ENCODE peak calls at places on chromosome 18, in nine cellular contexts. M, Q, W, X, R, Y, G, H and I are unnamed samples.

GRCh38 chr18:8479826-8480225 is 129.4 kb upstream of the RAB12 start:
- DNase-seq in Q (no peak), R (no peak), M (no peak), G (no peak), W (no peak), Y (no peak), X (no peak), H (no peak), I (no peak)

GRCh38 chr18:79528296-79528695 is 132.6 kb downstream of the NFATC1 start:
- DNase-seq in X (no peak), W (no peak), Y (no peak), G (no peak), Q (no peak), H (peak; percentile 60), M (no peak), R (peak; percentile 22), I (peak; percentile 41)

GRCh38 chr18:3329471-3329870 is 67.5 kb downstream of the MYL12B start:
- DNase-seq in Y (no peak), W (no peak), G (no peak), M (no peak), X (no peak), R (no peak), H (no peak), Q (no peak), I (no peak)

GRCh38 chr18:905307-905947 is 756 bp downstream of the ADCYAP1 start:
- DNase-seq in M (no peak), H (no peak), X (no peak), W (no peak), Y (no peak), Q (no peak), R (no peak), G (peak; percentile 77), I (no peak)

GRCh38 chr18:25299899-25300298 is 52.1 kb downstream of the ZNF521 start:
- DNase-seq in X (no peak), H (no peak), G (no peak), M (no peak), Q (no peak), W (no peak), R (no peak), Y (no peak), I (no peak)

GRCh38 chr18:25686960-25687520 is 335.1 kb upstream of the ZNF521 start:
- DNase-seq in M (no peak), Q (no peak), R (no peak), H (no peak), G (no peak), Y (no peak), X (no peak), W (no peak), I (no peak)

GRCh38 chr18:6729247-6730091 is at the start of gene ARHGAP28:
- DNase-seq in X (peak; percentile 91), Y (no peak), R (peak; percentile 70), G (peak; percentile 96), M (peak; percentile 60), Q (no peak), W (no peak), H (peak; percentile 74), I (peak; percentile 89)

GRCh38 chr18:44342167-44342566 is 338.5 kb upstream of the SETBP1 start:
- DNase-seq in H (no peak), Y (no peak), X (no peak), R (no peak), G (no peak), M (no peak), W (no peak), Q (no peak), I (no peak)

GRCh38 chr18:13245481-13246000 is 27.0 kb downstream of the LDLRAD4 start:
- DNase-seq in M (peak; percentile 25), G (no peak), H (no peak), R (no peak), Q (no peak), X (no peak), Y (no peak), W (no peak), I (no peak)

GRCh38 chr18:34913837-34914755 is 127.1 kb upstream of the MAPRE2 start:
- DNase-seq in W (peak; percentile 97), M (no peak), Y (no peak), R (no peak), Q (no peak), X (no peak), G (no peak), H (no peak), I (no peak)

GRCh38 chr18:59665057-59666007 is 31.9 kb downstream of the CCBE1 start:
- DNase-seq in X (no peak), Q (no peak), G (no peak), M (no peak), H (no peak), R (no peak), W (no peak), Y (no peak), I (no peak)

GRCh38 chr18:59671533-59671932 is 25.7 kb downstream of the CCBE1 start:
- DNase-seq in Y (no peak), G (no peak), Q (no peak), W (no peak), M (no peak), R (no peak), X (no peak), H (no peak), I (no peak)

GRCh38 chr18:59669872-59670657 is 27.2 kb downstream of the CCBE1 start:
- DNase-seq in H (no peak), X (no peak), R (no peak), Q (no peak), Y (no peak), G (no peak), W (no peak), M (no peak), I (peak; percentile 79)

GRCh38 chr18:59664329-59664728 is 32.9 kb downstream of the CCBE1 start:
- DNase-seq in Y (no peak), X (no peak), Q (no peak), H (no peak), W (no peak), G (no peak), M (no peak), R (no peak), I (no peak)

GRCh38 chr18:59667488-59667887 is 29.7 kb downstream of the CCBE1 start:
- DNase-seq in M (no peak), X (no peak), Y (no peak), W (no peak), G (no peak), R (no peak), H (no peak), Q (no peak), I (no peak)
- TF ChIP-seq EP300 in M (no peak), X (no peak), Y (no peak), W (no peak), G (no peak), R (no peak), H (no peak), Q (no peak), I (no peak)

GRCh38 chr18:10300739-10301138 is 153.7 kb upstream of the APCDD1 start:
- DNase-seq in R (no peak), X (no peak), W (peak; percentile 36), M (no peak), G (no peak), Y (no peak), H (no peak), Q (no peak), I (no peak)

GRCh38 chr18:10303171-10303570 is 151.3 kb upstream of the APCDD1 start:
- DNase-seq in G (no peak), Y (no peak), R (no peak), H (no peak), Q (no peak), X (no peak), W (no peak), M (no peak), I (no peak)

GRCh38 chr18:10299686-10300085 is 154.7 kb upstream of the APCDD1 start:
- DNase-seq in H (no peak), M (no peak), X (no peak), Q (no peak), Y (no peak), W (no peak), R (no peak), G (no peak), I (no peak)

GRCh38 chr18:10304853-10305252 is 149.6 kb upstream of the APCDD1 start:
- DNase-seq in Y (no peak), H (no peak), Q (no peak), X (no peak), R (no peak), W (no peak), M (no peak), G (no peak), I (no peak)

GRCh38 chr18:10301831-10302483 is 152.5 kb upstream of the APCDD1 start:
- DNase-seq in G (no peak), W (no peak), M (no peak), H (no peak), Q (no peak), R (no peak), Y (no peak), X (no peak), I (no peak)
- TF ChIP-seq POLR2AphosphoS5 in G (no peak), W (no peak), M (no peak), H (no peak), Q (no peak), R (no peak), Y (no peak), X (no peak), I (no peak)

GRCh38 chr18:59634096-59634495 is 63.1 kb downstream of the CCBE1 start:
- DNase-seq in H (no peak), X (no peak), W (no peak), R (no peak), G (no peak), Q (peak; percentile 29), Y (no peak), M (no peak), I (no peak)

GRCh38 chr18:59627414-59627813 is 69.8 kb downstream of the CCBE1 start:
- DNase-seq in G (no peak), H (no peak), X (no peak), W (no peak), M (no peak), R (no peak), Q (no peak), Y (no peak), I (no peak)

GRCh38 chr18:59629894-59630293 is 67.3 kb downstream of the CCBE1 start:
- DNase-seq in M (no peak), Q (no peak), X (no peak), W (no peak), H (peak; percentile 76), R (no peak), Y (no peak), G (no peak), I (peak; percentile 84)

GRCh38 chr18:59628995-59629394 is 68.2 kb downstream of the CCBE1 start:
- DNase-seq in Q (no peak), G (no peak), R (no peak), Y (no peak), X (no peak), H (no peak), M (no peak), W (no peak), I (no peak)

GRCh38 chr18:59631583-59632181 is 65.5 kb downstream of the CCBE1 start:
- DNase-seq in R (no peak), G (no peak), Y (no peak), M (no peak), Q (no peak), X (peak; percentile 10), H (no peak), W (peak; percentile 1), I (no peak)
- TF ChIP-seq CTCF in R (no peak), G (peak; percentile 27), Y (peak; percentile 53), M (peak; percentile 42), Q (peak; percentile 64), X (no peak), H (no peak), W (peak; percentile 52), I (peak; percentile 12)

DNA sequence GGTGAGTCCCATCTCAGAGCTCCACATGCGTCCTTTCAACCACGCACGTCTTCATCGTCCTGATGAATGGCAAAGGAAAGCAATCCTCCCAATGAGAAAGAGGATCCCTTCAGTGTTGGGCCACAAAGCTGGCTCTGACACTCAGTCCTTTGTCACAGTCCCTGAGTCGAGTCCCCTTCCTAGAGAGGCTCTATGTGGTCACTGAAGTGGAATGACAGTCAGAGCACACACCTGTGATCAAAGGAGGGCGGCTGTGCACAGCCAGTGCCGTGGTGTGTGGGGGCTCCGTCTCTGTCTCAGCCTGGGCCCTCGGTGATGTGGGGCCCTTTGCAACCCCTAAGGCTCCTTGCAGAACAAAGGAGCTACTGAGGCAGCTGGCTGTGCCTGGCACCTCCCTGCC is 157.4 kb upstream of the APCDD1 start:
- DNase-seq in G (no peak), X (no peak), H (no peak), R (no peak), W (no peak), M (no peak), Y (no peak), Q (no peak), I (no peak)
- TF ChIP-seq EP300 in G (no peak), X (no peak), H (no peak), R (no peak), W (no peak), M (no peak), Y (no peak), Q (no peak), I (no peak)